ENCODE peak calls at places on chromosomes 4 and X, in four cellular contexts. T is GM23248; B is CD8-positive, alpha-beta T cell; C is sigmoid colon. S is an unnamed sample.

GRCh38 chrX:44227981-44228380 is 115.5 kb downstream of the EFHC2 start:
- DNase-seq in T (peak; percentile 0), B (no peak), C (no peak), S (no peak)

GRCh38 chr4:76982638-76983579 is 33.4 kb downstream of the SEPTIN11 start:
- DNase-seq in T (peak; percentile 31), B (no peak), C (no peak), S (no peak)

GRCh38 chr4:185573651-185574199 is 38.4 kb upstream of the PDLIM3 start:
- DNase-seq in T (peak; percentile 80), B (no peak), C (no peak), S (no peak)

GRCh38 chrX:56794404-56794803 is 65.4 kb downstream of the NBDY start:
- DNase-seq in T (no peak), B (no peak), C (peak; percentile 29), S (no peak)

GRCh38 chrX:30489323-30489722 is 88.2 kb downstream of the TASL start:
- DNase-seq in T (peak; percentile 1), B (no peak), C (no peak), S (no peak)

GRCh38 chr4:38073596-38074234 is 113.5 kb downstream of the PTTG2 start:
- DNase-seq in T (peak; percentile 46), B (no peak), C (no peak), S (no peak)

GRCh38 chrX:74230094-74230493 is 73.9 kb upstream of the ZCCHC13 start:
- DNase-seq in T (peak; percentile 16), B (no peak), C (no peak), S (no peak)

GRCh38 chr4:76856183-76856969 is 41.6 kb downstream of the SOWAHB start:
- DNase-seq in T (peak; percentile 20), B (no peak), C (no peak), S (no peak)

GRCh38 chrX:151724563-151725337 is 8.9 kb downstream of the FATE1 start:
- DNase-seq in T (no peak), B (no peak), C (no peak), S (no peak)

GRCh38 chrX:119654112-119654531 is 38.8 kb downstream of the SEPTIN6 start:
- DNase-seq in T (peak; percentile 43), B (no peak), C (peak; percentile 87), S (no peak)

GRCh38 chr4:109576462-109576861 is 16.4 kb downstream of the MCUB start:
- DNase-seq in T (peak; percentile 10), B (no peak), C (no peak), S (no peak)

GRCh38 chr4:57233391-57233790 is 123.2 kb upstream of the IGFBP7 start:
- DNase-seq in T (peak; percentile 63), B (no peak), C (no peak), S (no peak)

GRCh38 chr4:124334119-124334518 is 378.4 kb downstream of the ANKRD50 start:
- DNase-seq in T (peak; percentile 87), B (no peak), C (no peak), S (no peak)

GRCh38 chr4:103318327-103318726 is 120.2 kb upstream of the CENPE start:
- DNase-seq in T (no peak), B (no peak), C (no peak), S (no peak)

GRCh38 chr4:63460075-63460474 is 949.2 kb downstream of the TECRL start:
- DNase-seq in T (no peak), B (no peak), C (no peak), S (no peak)

GRCh38 chr4:5888222-5888701 is 4.6 kb downstream of the CRMP1 start:
- DNase-seq in T (no peak), B (no peak), C (no peak), S (no peak)
- H3K27me3 ChIP-seq in T (peaks cover 52% of the 10 kb centered on the region), B (peaks cover 21% of the 10 kb centered on the region), C (peaks cover 64% of the 10 kb centered on the region), S (peaks cover 1% of the 10 kb centered on the region)

DNA sequence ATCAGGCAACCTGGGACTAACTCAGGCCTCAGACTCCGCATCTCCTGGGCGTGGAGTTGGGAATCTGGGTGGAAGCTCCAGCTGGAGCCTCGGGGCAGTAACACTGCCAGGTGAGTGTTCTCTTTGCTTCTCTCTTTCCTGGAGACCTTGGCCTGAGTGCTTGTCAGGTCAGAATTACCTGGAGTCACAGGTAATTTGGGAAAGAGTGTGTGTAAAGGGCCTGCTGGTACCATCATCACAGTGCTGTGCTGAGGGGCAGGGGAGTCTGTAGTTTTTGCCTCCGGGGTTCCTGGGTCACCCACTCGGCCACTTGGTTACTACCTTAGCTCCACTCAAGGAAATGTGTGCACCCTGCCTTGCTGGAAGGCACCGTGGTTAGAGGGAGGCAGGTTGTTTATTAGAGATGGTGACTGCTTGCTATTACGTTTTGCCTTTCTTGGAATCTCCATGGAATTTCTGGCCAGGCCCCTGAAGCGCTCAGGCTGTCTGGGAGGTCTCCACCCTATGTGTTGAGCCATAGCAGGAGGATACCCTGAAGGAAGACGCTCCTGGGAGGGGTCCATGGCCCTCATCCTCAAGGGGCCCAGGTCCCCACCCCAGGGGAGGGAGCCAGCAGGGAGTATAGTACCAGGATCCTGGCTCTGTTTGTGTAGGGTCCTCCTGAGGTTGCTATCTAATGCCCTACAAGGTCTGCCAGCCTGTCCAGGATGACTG is 2.9 kb downstream of the GPR78 start:
- DNase-seq in T (no peak), B (no peak), C (peak; percentile 24), S (no peak)
- H3K27me3 ChIP-seq in T (peaks cover 36% of the 10 kb centered on the region), B (no peaks in the 10 kb centered on the region), C (peaks cover 45% of the 10 kb centered on the region), S (no peaks in the 10 kb centered on the region)

GRCh38 chrX:109880629-109881028 is 122.3 kb upstream of the TMEM164 start:
- DNase-seq in T (no peak), B (no peak), C (no peak), S (peak; percentile 39)

GRCh38 chrX:109890910-109891502 is 111.9 kb upstream of the TMEM164 start:
- DNase-seq in T (peak; percentile 55), B (peak; percentile 63), C (peak; percentile 70), S (no peak)

GRCh38 chrX:109890300-109890699 is 112.6 kb upstream of the TMEM164 start:
- DNase-seq in T (no peak), B (no peak), C (no peak), S (no peak)

GRCh38 chrX:109889289-109890006 is 113.5 kb upstream of the TMEM164 start:
- DNase-seq in T (peak; percentile 52), B (no peak), C (no peak), S (peak; percentile 26)

GRCh38 chrX:109886122-109886761 is 116.7 kb upstream of the TMEM164 start:
- DNase-seq in T (peak; percentile 62), B (no peak), C (no peak), S (no peak)
- H3K27me3 ChIP-seq in T (no peaks in the 10 kb centered on the region), B (no peaks in the 10 kb centered on the region), C (no peaks in the 10 kb centered on the region), S (no peaks in the 10 kb centered on the region)

DNA sequence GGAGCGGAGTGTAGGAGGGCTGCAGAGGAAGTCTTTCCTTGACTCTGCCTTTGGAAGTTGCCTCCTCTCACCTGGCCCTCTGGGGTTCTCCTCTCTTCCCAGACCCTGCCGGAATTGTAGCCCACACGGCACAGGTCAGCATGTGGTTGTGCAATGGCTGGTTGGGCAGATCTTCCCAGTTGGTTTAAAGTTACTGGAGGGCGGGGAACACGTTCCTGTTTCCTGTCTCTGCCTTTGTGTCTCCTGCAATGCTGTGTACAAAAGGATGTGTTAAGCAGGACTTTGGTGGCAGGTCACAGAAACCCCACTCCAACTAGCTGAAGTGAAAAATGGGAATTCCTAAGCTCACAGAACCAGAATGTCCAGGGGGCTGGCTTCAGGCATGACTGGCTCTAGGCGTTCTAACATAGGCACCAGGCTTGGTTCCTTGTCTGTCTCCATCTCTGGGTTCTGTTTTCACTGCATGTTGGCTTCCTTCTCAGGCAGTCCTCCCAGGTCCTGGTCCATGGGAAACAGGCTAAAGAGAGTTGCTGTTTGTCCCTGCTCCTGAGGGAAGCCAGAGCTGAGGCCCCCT is 19.9 kb downstream of the SORCS2 start:
- DNase-seq in T (no peak), B (no peak), C (no peak), S (no peak)
- H3K27me3 ChIP-seq in T (no peaks in the 10 kb centered on the region), B (no peaks in the 10 kb centered on the region), C (no peaks in the 10 kb centered on the region), S (no peaks in the 10 kb centered on the region)

DNA sequence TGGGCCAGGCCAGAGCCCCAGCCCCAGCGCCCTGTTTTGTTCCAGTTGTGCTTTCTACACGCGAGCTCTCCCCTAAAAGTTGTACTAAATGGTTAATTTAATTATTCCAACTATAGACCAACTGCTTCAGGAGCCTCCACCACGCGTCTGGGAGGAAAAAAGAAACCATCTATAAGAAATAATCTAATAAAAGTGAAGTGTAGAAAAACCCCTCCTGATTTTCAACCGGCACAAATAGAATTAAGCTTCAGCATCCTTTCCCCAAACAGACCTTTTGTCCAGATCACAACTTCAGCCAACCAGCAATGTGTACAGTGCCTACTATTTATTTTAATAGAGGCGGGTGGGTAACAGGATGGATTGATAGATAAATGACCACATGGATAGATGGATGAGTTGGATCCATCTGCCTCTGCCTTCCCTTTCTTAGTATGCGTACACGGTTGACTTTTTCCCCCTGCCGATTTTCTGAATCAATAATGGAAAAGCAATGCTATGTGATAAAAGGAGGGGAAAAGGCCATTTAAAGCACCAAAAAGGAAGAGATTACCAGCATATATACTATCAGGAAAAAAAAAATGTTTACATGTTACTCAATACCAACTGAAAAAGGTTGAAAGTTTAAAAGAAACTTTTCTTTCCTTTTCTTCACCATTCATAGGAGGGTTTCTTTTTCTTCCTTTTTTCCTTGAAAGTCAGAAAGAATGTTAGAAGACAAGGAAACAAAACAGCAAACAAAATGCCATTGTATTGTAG is 3.7 kb upstream of the PHOX2B start:
- DNase-seq in T (no peak), B (no peak), C (no peak), S (no peak)
- H3K27me3 ChIP-seq in T (peaks cover 71% of the 10 kb centered on the region), B (peaks cover 13% of the 10 kb centered on the region), C (peaks cover 48% of the 10 kb centered on the region), S (peaks cover 14% of the 10 kb centered on the region)